ENCODE peak calls at places on chromosomes 7 and 10, in five cellular contexts. K, Q, A, D and R are unnamed samples.

GRCh38 chr10:101545898-101546297 is 42.2 kb downstream of the POLL start:
- DNase-seq in K (no peak), Q (no peak), A (no peak), D (no peak), R (no peak)

GRCh38 chr10:80163741-80164341 is 31.3 kb downstream of the PLAC9 start:
- DNase-seq in K (no peak), Q (no peak), A (peak), D (no peak), R (no peak)

GRCh38 chr7:151377406-151377805 is 32.4 kb downstream of the WDR86 start:
- DNase-seq in K (no peak), Q (no peak), A (no peak), D (no peak), R (no peak)

GRCh38 chr10:78852447-78852846 is 216.3 kb upstream of the ZMIZ1 start:
- DNase-seq in K (no peak), Q (no peak), A (no peak), D (no peak), R (no peak)

GRCh38 chr7:39624935-39625694 is 1.7 kb downstream of the RALA start:
- DNase-seq in K (no peak), Q (no peak), A (no peak), D (no peak), R (no peak)

GRCh38 chr10:86599729-86600128 is 54.6 kb upstream of the OPN4 start:
- DNase-seq in K (no peak), Q (no peak), A (no peak), D (no peak), R (no peak)

GRCh38 chr7:150737265-150738055 is at the start of gene GIMAP5:
- DNase-seq in K (no peak), Q (no peak), A (no peak), D (peak), R (no peak)

GRCh38 chr7:135678612-135679575 is 16.6 kb downstream of the STMP1 start:
- DNase-seq in K (no peak), Q (no peak), A (no peak), D (no peak), R (no peak)

GRCh38 chr10:110184363-110184762 is 23.0 kb upstream of the MXI1 start:
- DNase-seq in K (no peak), Q (no peak), A (no peak), D (no peak), R (no peak)

GRCh38 chr10:23280420-23281043 is 64.1 kb downstream of the C10orf67 start:
- DNase-seq in K (no peak), Q (no peak), A (no peak), D (no peak), R (no peak)

GRCh38 chr7:95919574-95919973 is 147.2 kb downstream of the DYNC1I1 start:
- DNase-seq in K (no peak), Q (no peak), A (no peak), D (no peak), R (no peak)

GRCh38 chr10:12396567-12396966 is 47.2 kb downstream of the CAMK1D start:
- DNase-seq in K (no peak), Q (no peak), A (no peak), D (no peak), R (no peak)

GRCh38 chr10:48522011-48522765 is 82.7 kb downstream of the ARHGAP22 start:
- DNase-seq in K (no peak), Q (no peak), A (no peak), D (no peak), R (no peak)

GRCh38 chr10:77290528-77291155 is 347.0 kb downstream of the KCNMA1 start:
- DNase-seq in K (no peak), Q (no peak), A (no peak), D (no peak), R (no peak)

GRCh38 chr10:3255616-3256015 is 83.0 kb upstream of the PITRM1 start:
- DNase-seq in K (no peak), Q (no peak), A (no peak), D (no peak), R (no peak)

GRCh38 chr7:4133491-4134044 is 548.5 kb upstream of the FOXK1 start:
- DNase-seq in K (no peak), Q (no peak), A (peak), D (no peak), R (no peak)

GRCh38 chr10:128435811-128436210 is 309.6 kb upstream of the MKI67 start:
- DNase-seq in K (no peak), Q (no peak), A (no peak), D (no peak), R (no peak)

GRCh38 chr10:123140164-123140982 is 4.6 kb downstream of the HMX3 start:
- DNase-seq in K (no peak), Q (no peak), A (no peak), D (no peak), R (no peak)

GRCh38 chr10:131536676-131537075 is 225.2 kb upstream of the TCERG1L start:
- DNase-seq in K (no peak), Q (no peak), A (no peak), D (no peak), R (no peak)

GRCh38 chr10:70197235-70197952 is 27.1 kb upstream of the SAR1A start:
- DNase-seq in K (no peak), Q (peak), A (no peak), D (no peak), R (no peak)

GRCh38 chr10:69087600-69088470 is at the start of gene SRGN:
- DNase-seq in K (peak), Q (no peak), A (no peak), D (peak), R (peak)

GRCh38 chr10:24899571-24899970 is 52.8 kb downstream of the PRTFDC1 start:
- DNase-seq in K (no peak), Q (no peak), A (no peak), D (no peak), R (no peak)

GRCh38 chr7:4739528-4739992 is 35.9 kb upstream of the AP5Z1 start:
- DNase-seq in K (no peak), Q (peak), A (no peak), D (no peak), R (no peak)

GRCh38 chr7:148483515-148483914 is 107.1 kb upstream of the C7orf33 start:
- DNase-seq in K (no peak), Q (no peak), A (no peak), D (no peak), R (no peak)

GRCh38 chr10:112938808-112939482 is 11.1 kb upstream of the TCF7L2 start:
- DNase-seq in K (no peak), Q (no peak), A (no peak), D (no peak), R (no peak)